ENCODE peak calls at places on chromosome 3, in five cellular contexts. One of them, this sample, is unnamed.

GRCh38 chr3:79139395-79140060 is 628.3 kb downstream of the ROBO1 start:
- DNase-seq in fibroblast of mammary gland: peak; percentile 35
- DNase-seq in foreskin fibroblast: peak; percentile 2
- DNase-seq in sigmoid colon: no peak
- DNase-seq in cardiac fibroblast: peak; percentile 33
- DNase-seq in this sample: peak; percentile 13

GRCh38 chr3:9779721-9780450 is 10.1 kb upstream of the CAMK1 start:
- DNase-seq in cardiac fibroblast: no peak
- DNase-seq in fibroblast of mammary gland: no peak
- DNase-seq in sigmoid colon: no peak
- DNase-seq in foreskin fibroblast: no peak
- DNase-seq in this sample: no peak

GRCh38 chr3:174581551-174581950 is 277.6 kb upstream of the NAALADL2 start:
- DNase-seq in fibroblast of mammary gland: peak; percentile 21
- DNase-seq in cardiac fibroblast: no peak
- DNase-seq in sigmoid colon: no peak
- DNase-seq in foreskin fibroblast: peak; percentile 22
- DNase-seq in this sample: no peak

GRCh38 chr3:120048355-120048754 is 45.9 kb downstream of the GSK3B start:
- DNase-seq in cardiac fibroblast: peak; percentile 5
- DNase-seq in foreskin fibroblast: no peak
- DNase-seq in sigmoid colon: no peak
- DNase-seq in fibroblast of mammary gland: no peak
- DNase-seq in this sample: no peak

GRCh38 chr3:145704020-145704419 is 457.0 kb downstream of the PLOD2 start:
- DNase-seq in cardiac fibroblast: peak; percentile 57
- DNase-seq in sigmoid colon: no peak
- DNase-seq in foreskin fibroblast: peak; percentile 55
- DNase-seq in fibroblast of mammary gland: peak; percentile 41
- DNase-seq in this sample: no peak

GRCh38 chr3:5846271-5846670 is 658.8 kb downstream of the EDEM1 start:
- DNase-seq in cardiac fibroblast: no peak
- DNase-seq in fibroblast of mammary gland: no peak
- DNase-seq in sigmoid colon: no peak
- DNase-seq in foreskin fibroblast: peak; percentile 0
- DNase-seq in this sample: no peak

GRCh38 chr3:71066849-71067261 is 516.7 kb downstream of the FOXP1 start:
- DNase-seq in foreskin fibroblast: peak; percentile 63
- DNase-seq in fibroblast of mammary gland: peak; percentile 69
- DNase-seq in sigmoid colon: no peak
- DNase-seq in cardiac fibroblast: peak; percentile 67
- DNase-seq in this sample: no peak

GRCh38 chr3:85298032-85298431 is 339.2 kb downstream of the CADM2 start:
- DNase-seq in cardiac fibroblast: no peak
- DNase-seq in sigmoid colon: no peak
- DNase-seq in foreskin fibroblast: no peak
- DNase-seq in fibroblast of mammary gland: no peak
- DNase-seq in this sample: no peak

GRCh38 chr3:61955483-61955882 is 394.1 kb downstream of the PTPRG start:
- DNase-seq in cardiac fibroblast: no peak
- DNase-seq in fibroblast of mammary gland: peak; percentile 26
- DNase-seq in sigmoid colon: no peak
- DNase-seq in foreskin fibroblast: no peak
- DNase-seq in this sample: no peak

GRCh38 chr3:111331912-111332311 is 210.1 kb upstream of the CD96 start:
- DNase-seq in fibroblast of mammary gland: no peak
- DNase-seq in sigmoid colon: no peak
- DNase-seq in foreskin fibroblast: no peak
- DNase-seq in cardiac fibroblast: no peak
- DNase-seq in this sample: no peak

GRCh38 chr3:177251756-177252155 is 54.5 kb upstream of the TBL1XR1 start:
- DNase-seq in sigmoid colon: no peak
- DNase-seq in cardiac fibroblast: no peak
- DNase-seq in fibroblast of mammary gland: no peak
- DNase-seq in foreskin fibroblast: no peak
- DNase-seq in this sample: no peak

GRCh38 chr3:126153695-126154360 is 26.6 kb downstream of the ALDH1L1 start:
- DNase-seq in cardiac fibroblast: no peak
- DNase-seq in foreskin fibroblast: no peak
- DNase-seq in sigmoid colon: peak; percentile 46
- DNase-seq in fibroblast of mammary gland: no peak
- DNase-seq in this sample: no peak

GRCh38 chr3:189186093-189186492 is 14.3 kb downstream of the TPRG1 start:
- DNase-seq in cardiac fibroblast: peak; percentile 61
- DNase-seq in foreskin fibroblast: no peak
- DNase-seq in fibroblast of mammary gland: peak; percentile 84
- DNase-seq in sigmoid colon: no peak
- DNase-seq in this sample: no peak

GRCh38 chr3:195040094-195040493 is 230.9 kb downstream of the XXYLT1 start:
- DNase-seq in fibroblast of mammary gland: no peak
- DNase-seq in foreskin fibroblast: no peak
- DNase-seq in cardiac fibroblast: no peak
- DNase-seq in sigmoid colon: no peak
- DNase-seq in this sample: no peak

GRCh38 chr3:69411331-69411730 is 25.4 kb upstream of the FRMD4B start:
- DNase-seq in sigmoid colon: no peak
- DNase-seq in foreskin fibroblast: peak; percentile 80
- DNase-seq in cardiac fibroblast: peak; percentile 35
- DNase-seq in fibroblast of mammary gland: peak; percentile 68
- DNase-seq in this sample: peak; percentile 46

GRCh38 chr3:41673643-41674042 is 288.3 kb downstream of the ULK4 start:
- DNase-seq in sigmoid colon: no peak
- DNase-seq in foreskin fibroblast: no peak
- DNase-seq in cardiac fibroblast: no peak
- DNase-seq in fibroblast of mammary gland: no peak
- DNase-seq in this sample: no peak

GRCh38 chr3:49471856-49472495 is 1.9 kb downstream of the DAG1 start:
- DNase-seq in foreskin fibroblast: no peak
- DNase-seq in cardiac fibroblast: no peak
- DNase-seq in fibroblast of mammary gland: no peak
- DNase-seq in sigmoid colon: no peak
- DNase-seq in this sample: no peak

GRCh38 chr3:51953445-51953844 is 1.7 kb upstream of the GPR62 start:
- DNase-seq in foreskin fibroblast: peak; percentile 83
- DNase-seq in fibroblast of mammary gland: peak; percentile 83
- DNase-seq in sigmoid colon: no peak
- DNase-seq in cardiac fibroblast: peak; percentile 68
- DNase-seq in this sample: peak; percentile 52

GRCh38 chr3:127674793-127675189 is 2.0 kb downstream of the ABTB1 start:
- DNase-seq in sigmoid colon: peak; percentile 44
- DNase-seq in fibroblast of mammary gland: no peak
- DNase-seq in cardiac fibroblast: no peak
- DNase-seq in foreskin fibroblast: no peak
- DNase-seq in this sample: no peak

GRCh38 chr3:10417849-10418248 is 87.5 kb downstream of the ATP2B2 start:
- DNase-seq in foreskin fibroblast: peak; percentile 35
- DNase-seq in cardiac fibroblast: peak; percentile 10
- DNase-seq in sigmoid colon: no peak
- DNase-seq in fibroblast of mammary gland: peak; percentile 17
- DNase-seq in this sample: no peak

GRCh38 chr3:45947361-45947760 is 4.1 kb downstream of the CXCR6 start:
- DNase-seq in fibroblast of mammary gland: no peak
- DNase-seq in cardiac fibroblast: no peak
- DNase-seq in foreskin fibroblast: no peak
- DNase-seq in sigmoid colon: no peak
- DNase-seq in this sample: no peak

GRCh38 chr3:159978353-159978752 is 10.3 kb upstream of the IL12A start:
- DNase-seq in cardiac fibroblast: no peak
- DNase-seq in sigmoid colon: no peak
- DNase-seq in foreskin fibroblast: no peak
- DNase-seq in fibroblast of mammary gland: no peak
- DNase-seq in this sample: no peak

GRCh38 chr3:42188365-42188764 is 77.6 kb downstream of the CCK start:
- DNase-seq in foreskin fibroblast: no peak
- DNase-seq in sigmoid colon: peak; percentile 29
- DNase-seq in cardiac fibroblast: peak; percentile 7
- DNase-seq in fibroblast of mammary gland: no peak
- DNase-seq in this sample: no peak

GRCh38 chr3:32276279-32276841 is 37.9 kb downstream of the CMTM8 start:
- DNase-seq in foreskin fibroblast: peak; percentile 57
- DNase-seq in cardiac fibroblast: peak; percentile 75
- DNase-seq in fibroblast of mammary gland: peak; percentile 59
- DNase-seq in sigmoid colon: no peak
- DNase-seq in this sample: peak; percentile 20

GRCh38 chr3:123409443-123410148 is 39.3 kb downstream of the ADCY5 start:
- DNase-seq in sigmoid colon: no peak
- DNase-seq in foreskin fibroblast: no peak
- DNase-seq in fibroblast of mammary gland: no peak
- DNase-seq in cardiac fibroblast: no peak
- DNase-seq in this sample: no peak

GRCh38 chr3:9810846-9811245 is 784 bp downstream of the TTLL3 start:
- DNase-seq in sigmoid colon: no peak
- DNase-seq in cardiac fibroblast: no peak
- DNase-seq in foreskin fibroblast: peak; percentile 29
- DNase-seq in fibroblast of mammary gland: no peak
- DNase-seq in this sample: no peak

GRCh38 chr3:123774474-123774873 is 109.7 kb downstream of the MYLK start:
- DNase-seq in foreskin fibroblast: no peak
- DNase-seq in cardiac fibroblast: no peak
- DNase-seq in fibroblast of mammary gland: no peak
- DNase-seq in sigmoid colon: no peak
- DNase-seq in this sample: no peak

GRCh38 chr3:188929138-188929537 is 242.6 kb upstream of the TPRG1 start:
- DNase-seq in foreskin fibroblast: no peak
- DNase-seq in cardiac fibroblast: no peak
- DNase-seq in sigmoid colon: no peak
- DNase-seq in fibroblast of mammary gland: no peak
- DNase-seq in this sample: no peak

GRCh38 chr3:149277338-149277813 is 55.7 kb upstream of the CP start:
- DNase-seq in fibroblast of mammary gland: peak; percentile 77
- DNase-seq in sigmoid colon: no peak
- DNase-seq in foreskin fibroblast: peak; percentile 82
- DNase-seq in cardiac fibroblast: peak; percentile 35
- DNase-seq in this sample: peak; percentile 31

GRCh38 chr3:135165260-135165659 is 370.2 kb downstream of the EPHB1 start:
- DNase-seq in foreskin fibroblast: no peak
- DNase-seq in cardiac fibroblast: no peak
- DNase-seq in fibroblast of mammary gland: no peak
- DNase-seq in sigmoid colon: no peak
- DNase-seq in this sample: no peak

GRCh38 chr3:189049458-189050231 is 122.1 kb upstream of the TPRG1 start:
- DNase-seq in cardiac fibroblast: no peak
- DNase-seq in fibroblast of mammary gland: no peak
- DNase-seq in foreskin fibroblast: no peak
- DNase-seq in sigmoid colon: no peak
- DNase-seq in this sample: no peak

GRCh38 chr3:125150525-125151436 is 61.8 kb downstream of the SLC12A8 start:
- DNase-seq in cardiac fibroblast: no peak
- DNase-seq in foreskin fibroblast: peak; percentile 41
- DNase-seq in sigmoid colon: no peak
- DNase-seq in fibroblast of mammary gland: peak; percentile 59
- DNase-seq in this sample: no peak

GRCh38 chr3:158911586-158911985 is 109.7 kb downstream of the MFSD1 start:
- DNase-seq in sigmoid colon: no peak
- DNase-seq in fibroblast of mammary gland: no peak
- DNase-seq in foreskin fibroblast: no peak
- DNase-seq in cardiac fibroblast: no peak
- DNase-seq in this sample: no peak

GRCh38 chr3:186849392-186849975 is 7.0 kb downstream of the ADIPOQ start:
- DNase-seq in fibroblast of mammary gland: peak; percentile 37
- DNase-seq in sigmoid colon: no peak
- DNase-seq in foreskin fibroblast: peak; percentile 43
- DNase-seq in cardiac fibroblast: peak; percentile 66
- DNase-seq in this sample: no peak

GRCh38 chr3:196186661-196187573 is 24.3 kb downstream of the ZDHHC19 start:
- DNase-seq in foreskin fibroblast: peak; percentile 33
- DNase-seq in fibroblast of mammary gland: no peak
- DNase-seq in sigmoid colon: no peak
- DNase-seq in cardiac fibroblast: no peak
- DNase-seq in this sample: no peak

GRCh38 chr3:149977391-149977790 is 6.7 kb upstream of the PFN2 start:
- DNase-seq in foreskin fibroblast: no peak
- DNase-seq in sigmoid colon: no peak
- DNase-seq in fibroblast of mammary gland: no peak
- DNase-seq in cardiac fibroblast: peak; percentile 78
- DNase-seq in this sample: no peak

GRCh38 chr3:75042941-75043340 is 428.5 kb upstream of the CNTN3 start:
- DNase-seq in sigmoid colon: no peak
- DNase-seq in foreskin fibroblast: no peak
- DNase-seq in fibroblast of mammary gland: no peak
- DNase-seq in cardiac fibroblast: no peak
- DNase-seq in this sample: no peak

GRCh38 chr3:72657666-72658065 is 190.6 kb downstream of the SHQ1 start:
- DNase-seq in cardiac fibroblast: no peak
- DNase-seq in fibroblast of mammary gland: no peak
- DNase-seq in sigmoid colon: no peak
- DNase-seq in foreskin fibroblast: no peak
- DNase-seq in this sample: no peak

GRCh38 chr3:15279200-15279599 is 53.2 kb downstream of the SH3BP5 start:
- DNase-seq in fibroblast of mammary gland: no peak
- DNase-seq in cardiac fibroblast: no peak
- DNase-seq in foreskin fibroblast: no peak
- DNase-seq in sigmoid colon: no peak
- DNase-seq in this sample: no peak
- TF ChIP-seq CTCF in fibroblast of mammary gland: no peak
- TF ChIP-seq CTCF in cardiac fibroblast: no peak
- TF ChIP-seq CTCF in foreskin fibroblast: no peak
- TF ChIP-seq CTCF in sigmoid colon: no peak
- TF ChIP-seq CTCF in this sample: no peak

GRCh38 chr3:178703268-178703975 is 167.2 kb downstream of the KCNMB2 start:
- DNase-seq in foreskin fibroblast: peak; percentile 82
- DNase-seq in fibroblast of mammary gland: peak; percentile 17
- DNase-seq in cardiac fibroblast: peak; percentile 14
- DNase-seq in sigmoid colon: no peak
- DNase-seq in this sample: peak; percentile 66
- H3K4me3 ChIP-seq in foreskin fibroblast: no peak overlapping the region
- H3K4me3 ChIP-seq in fibroblast of mammary gland: no peak overlapping the region
- H3K4me3 ChIP-seq in cardiac fibroblast: no peak overlapping the region
- H3K4me3 ChIP-seq in sigmoid colon: no peak overlapping the region
- H3K4me3 ChIP-seq in this sample: no peak overlapping the region

DNA sequence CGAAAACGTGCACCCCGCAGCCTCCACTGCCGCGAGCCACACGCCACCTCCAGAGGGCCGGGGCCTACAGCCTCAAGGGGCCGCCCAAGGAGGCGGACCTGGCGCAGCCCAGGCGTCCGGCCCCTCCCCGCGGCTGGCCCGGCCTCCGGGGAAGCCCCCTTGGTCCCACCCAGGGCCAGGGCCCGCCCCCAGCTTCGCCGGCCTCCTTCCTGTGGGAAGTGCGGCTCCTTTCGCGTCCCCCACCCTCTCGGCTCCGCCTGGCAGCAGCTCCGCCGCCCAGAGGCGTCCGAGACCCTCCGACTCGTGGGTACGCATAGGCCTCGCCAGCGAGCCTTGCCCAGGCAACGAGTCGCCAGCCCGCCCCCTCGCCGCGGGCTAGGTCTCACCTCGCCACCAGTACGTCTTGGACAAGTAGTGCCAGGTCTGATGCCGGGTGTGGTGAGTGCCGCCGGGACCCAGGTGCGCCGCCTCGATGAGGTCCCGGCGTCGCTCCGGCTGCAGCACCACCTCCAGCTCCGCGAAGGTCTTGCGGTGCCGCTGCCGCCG is 640 bp downstream of the ZBTB11 start:
- DNase-seq in foreskin fibroblast: peak; percentile 99
- DNase-seq in cardiac fibroblast: peak; percentile 98
- DNase-seq in fibroblast of mammary gland: peak; percentile 94
- DNase-seq in sigmoid colon: peak; percentile 97
- DNase-seq in this sample: peak; percentile 82
- TF ChIP-seq CTCF in foreskin fibroblast: no peak
- TF ChIP-seq CTCF in cardiac fibroblast: no peak
- TF ChIP-seq CTCF in fibroblast of mammary gland: no peak
- TF ChIP-seq CTCF in sigmoid colon: no peak
- TF ChIP-seq CTCF in this sample: peak; percentile 1

GRCh38 chr3:56762718-56763117 is 39.0 kb downstream of the ARHGEF3 start:
- DNase-seq in sigmoid colon: no peak
- DNase-seq in foreskin fibroblast: no peak
- DNase-seq in cardiac fibroblast: no peak
- DNase-seq in fibroblast of mammary gland: no peak
- DNase-seq in this sample: no peak
- H3K4me3 ChIP-seq in sigmoid colon: no peak overlapping the region
- H3K4me3 ChIP-seq in foreskin fibroblast: no peak overlapping the region
- H3K4me3 ChIP-seq in cardiac fibroblast: no peak overlapping the region
- H3K4me3 ChIP-seq in fibroblast of mammary gland: no peak overlapping the region
- H3K4me3 ChIP-seq in this sample: no peak overlapping the region

This sample was measured in AG09309.